ENCODE peak calls at places on chromosomes 12 and 14, in six cellular contexts. B, G, L, O, C and X are unnamed samples.

GRCh38 chr12:113154351-113154973 is 4.9 kb downstream of the CFAP73 start:
- DNase-seq in L (peak), C (no peak), G (peak), B (peak), O (peak), X (peak)

GRCh38 chr12:56517854-56518253 is 3.8 kb upstream of the RBMS2 start:
- DNase-seq in G (no peak), L (no peak), O (no peak), B (no peak), C (no peak), X (no peak)

GRCh38 chr14:85438001-85438400 is 91.9 kb upstream of the FLRT2 start:
- DNase-seq in O (no peak), G (no peak), B (no peak), L (no peak), C (no peak), X (no peak)

GRCh38 chr12:52052471-52053186 is 1.4 kb downstream of the NR4A1 start:
- DNase-seq in C (no peak), O (no peak), B (no peak), G (peak), L (peak), X (peak)

GRCh38 chr12:52585951-52586350 is 12.3 kb upstream of the KRT74 start:
- DNase-seq in G (no peak), C (no peak), L (no peak), B (no peak), O (no peak), X (peak)

GRCh38 chr12:67915335-67915851 is 73.9 kb upstream of the IFNG-AS1 start:
- DNase-seq in O (no peak), L (no peak), G (no peak), B (no peak), C (no peak), X (no peak)

GRCh38 chr12:120213758-120214157 is 12.8 kb upstream of the RPLP0 start:
- DNase-seq in O (no peak), G (no peak), L (no peak), C (no peak), B (no peak), X (no peak)

GRCh38 chr12:71567562-71567961 is 96.1 kb downstream of the ZFC3H1 start:
- DNase-seq in B (no peak), C (no peak), G (no peak), L (no peak), O (no peak), X (no peak)

GRCh38 chr14:34794217-34794616 is 79.8 kb upstream of the CFL2 start:
- DNase-seq in C (no peak), L (no peak), G (no peak), B (no peak), O (no peak), X (no peak)

GRCh38 chr14:23056956-23057756 is at the start of gene CDH24:
- DNase-seq in C (peak), L (peak), B (peak), G (peak), O (peak), X (peak)

GRCh38 chr14:96156804-96157760 is 47.6 kb upstream of the BDKRB2 start:
- DNase-seq in G (no peak), C (no peak), L (no peak), B (no peak), O (no peak), X (peak)

GRCh38 chr14:96727490-96727889 is 69.7 kb upstream of the VRK1 start:
- DNase-seq in C (no peak), G (peak), O (no peak), B (no peak), L (no peak), X (no peak)

GRCh38 chr12:81798294-81798693 is 39.1 kb upstream of the PPFIA2 start:
- DNase-seq in L (no peak), C (no peak), B (no peak), O (no peak), G (no peak), X (peak)

GRCh38 chr14:67722293-67722692 is 20.6 kb downstream of the RDH12 start:
- DNase-seq in L (peak), B (no peak), O (no peak), C (no peak), G (no peak), X (peak)

GRCh38 chr12:132151145-132151765 is 7.0 kb downstream of the NOC4L start:
- DNase-seq in L (no peak), G (no peak), B (no peak), C (no peak), O (no peak), X (no peak)

GRCh38 chr12:2225736-2226135 is 172.9 kb downstream of the CACNA1C start:
- DNase-seq in L (peak), B (peak), G (no peak), C (no peak), O (no peak), X (no peak)

GRCh38 chr12:59651230-59651920 is 55.5 kb downstream of the SLC16A7 start:
- DNase-seq in L (peak), C (no peak), B (peak), G (peak), O (no peak), X (no peak)

GRCh38 chr12:12926571-12927071 is 25.3 kb downstream of the GPRC5D start:
- DNase-seq in L (no peak), O (no peak), C (no peak), G (peak), B (peak), X (no peak)

DNA sequence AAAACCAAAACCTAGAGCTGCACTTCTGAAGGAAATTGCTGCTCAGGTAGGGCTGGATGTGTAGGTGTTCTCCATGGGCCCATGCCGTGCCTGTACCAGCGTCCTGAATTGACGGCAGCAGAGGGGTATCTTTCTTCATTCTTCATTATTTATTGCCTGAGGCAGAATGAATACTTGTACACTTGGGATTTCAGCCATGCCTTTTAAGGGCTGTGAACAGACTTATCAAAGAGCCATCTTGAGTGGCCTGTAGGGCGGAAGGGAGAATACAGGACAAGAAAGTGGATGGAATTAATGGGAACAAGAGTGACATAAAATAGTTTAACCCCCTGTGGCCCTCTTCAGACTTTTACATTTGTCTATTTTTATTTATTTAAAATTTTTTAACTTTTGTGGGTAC is 61.4 kb downstream of the RASSF3 start:
- DNase-seq in C (no peak), O (no peak), B (no peak), L (no peak), G (peak), X (no peak)
- H3K4me2 ChIP-seq in C (no peak), O (no peak), B (no peak), L (no peak), G (no peak), X (no peak)

DNA sequence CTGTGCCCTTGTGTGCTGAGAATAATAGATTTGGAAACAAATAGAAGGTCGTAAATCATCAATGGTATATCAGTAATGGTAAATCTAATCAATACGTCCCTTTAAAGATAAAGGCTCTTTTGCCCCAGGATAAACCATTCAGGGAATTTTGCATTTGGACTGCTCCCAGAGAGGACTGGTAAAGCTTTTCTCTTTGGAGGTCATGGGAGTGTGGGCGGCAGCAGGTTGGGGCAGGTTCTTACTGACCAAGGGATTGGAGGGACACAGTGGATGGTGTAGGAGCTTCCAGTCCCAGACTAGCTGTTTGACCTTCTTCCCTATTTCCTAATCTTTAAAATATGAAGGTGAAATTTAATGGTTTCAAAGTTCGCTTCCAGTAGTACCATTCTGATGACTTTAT is 87.8 kb upstream of the NTF3 start:
- DNase-seq in C (no peak), L (no peak), O (no peak), B (no peak), G (no peak), X (no peak)
- H2BK5ac ChIP-seq in C (no peak), L (no peak), O (no peak), B (no peak), G (peak), X (no peak)

GRCh38 chr14:50015708-50016107 is 100.7 kb downstream of the VCPKMT start:
- DNase-seq in L (no peak), C (no peak), G (no peak), B (no peak), O (no peak), X (no peak)

GRCh38 chr14:50020799-50021198 is 95.6 kb downstream of the VCPKMT start:
- DNase-seq in C (no peak), G (no peak), O (no peak), L (no peak), B (no peak), X (no peak)

GRCh38 chr14:50020184-50020583 is 96.2 kb downstream of the VCPKMT start:
- DNase-seq in O (no peak), B (no peak), C (no peak), G (no peak), L (no peak), X (no peak)

GRCh38 chr14:50021261-50021660 is 95.1 kb downstream of the VCPKMT start:
- DNase-seq in C (no peak), O (no peak), B (no peak), L (no peak), G (no peak), X (no peak)

GRCh38 chr14:50018236-50019210 is 97.8 kb downstream of the VCPKMT start:
- DNase-seq in O (no peak), L (peak), B (peak), G (peak), C (no peak), X (no peak)
- H4K8ac ChIP-seq in O (no peak), L (peak), B (no peak), G (no peak), C (no peak), X (no peak)

DNA sequence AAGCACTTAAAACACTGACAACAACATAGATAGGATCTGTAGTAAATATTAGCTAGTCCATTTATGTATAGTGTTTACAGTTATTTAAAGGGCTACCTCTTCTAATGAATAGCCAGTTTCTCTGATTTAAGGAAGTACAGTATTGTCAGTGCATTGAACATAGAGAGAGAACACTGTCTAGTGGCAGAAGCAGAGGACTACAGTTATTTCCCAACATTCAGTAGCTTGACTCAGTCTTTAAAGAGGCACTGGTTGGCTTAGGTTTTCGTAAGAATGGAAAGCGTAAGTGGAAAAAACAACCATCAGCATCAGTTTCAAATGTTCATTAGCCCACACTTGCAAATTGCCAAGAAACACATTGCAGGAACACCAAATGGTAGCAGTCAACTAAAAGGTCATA is 125.0 kb upstream of the HMGA2 start:
- DNase-seq in G (peak), O (no peak), C (no peak), L (peak), B (peak), X (no peak)
- H3K4me2 ChIP-seq in G (no peak), O (no peak), C (no peak), L (no peak), B (no peak), X (no peak)